ENCODE peak calls at places on chromosomes 2 and 18, in four cellular contexts. U is EL, Z is HTR-8/SVneo, K is Calu3. N is an unnamed sample.

GRCh38 chr2:210226186-210226585 is 939 bp upstream of the ACADL start:
- DNase-seq in U (no peak), Z (no peak), K (no peak), N (no peak)

GRCh38 chr2:8004250-8004681 is 677.6 kb upstream of the ID2 start:
- DNase-seq in U (peak; percentile 78), Z (no peak), K (no peak), N (no peak)

GRCh38 chr2:85799215-85799956 is 45.6 kb downstream of the ATOH8 start:
- DNase-seq in U (peak; percentile 25), Z (peak; percentile 74), K (peak; percentile 85), N (no peak)

GRCh38 chr2:31213063-31213882 is 4.0 kb downstream of the CAPN14 start:
- DNase-seq in U (no peak), Z (no peak), K (no peak), N (no peak)

GRCh38 chr2:17661460-17661859 is 92.2 kb downstream of the SMC6 start:
- DNase-seq in U (no peak), Z (no peak), K (no peak), N (no peak)

GRCh38 chr2:43032248-43032893 is 194.0 kb downstream of the ZFP36L2 start:
- DNase-seq in U (no peak), Z (no peak), K (no peak), N (no peak)

GRCh38 chr2:200796561-200796960 is 15.1 kb upstream of the BZW1 start:
- DNase-seq in U (no peak), Z (no peak), K (no peak), N (no peak)

GRCh38 chr18:22674300-22674699 is 256.6 kb upstream of the CTAGE1 start:
- DNase-seq in U (peak; percentile 95), Z (peak; percentile 45), K (peak; percentile 60), N (peak; percentile 58)

GRCh38 chr2:10279946-10280463 is 22.7 kb upstream of the HPCAL1 start:
- DNase-seq in U (no peak), Z (no peak), K (no peak), N (no peak)

GRCh38 chr2:39481611-39482010 is 44.5 kb upstream of the MAP4K3 start:
- DNase-seq in U (peak; percentile 69), Z (peak; percentile 62), K (no peak), N (no peak)

GRCh38 chr2:39665811-39666488 is at the start of gene TMEM178A:
- DNase-seq in U (peak; percentile 13), Z (peak; percentile 43), K (peak; percentile 14), N (no peak)

GRCh38 chr2:53289309-53290006 is 478.1 kb upstream of the CHAC2 start:
- DNase-seq in U (no peak), Z (no peak), K (no peak), N (no peak)

GRCh38 chr2:8544786-8545631 is 136.8 kb upstream of the ID2 start:
- DNase-seq in U (peak; percentile 85), Z (peak; percentile 85), K (peak; percentile 60), N (no peak)

GRCh38 chr2:175807031-175807873 is 194.8 kb downstream of the LNPK start:
- DNase-seq in U (peak; percentile 77), Z (peak; percentile 12), K (no peak), N (no peak)

GRCh38 chr2:188378551-188378950 is 86.9 kb downstream of the GULP1 start:
- DNase-seq in U (no peak), Z (no peak), K (no peak), N (no peak)

GRCh38 chr2:181471227-181471626 is 14.0 kb downstream of the ITGA4 start:
- DNase-seq in U (peak; percentile 31), Z (no peak), K (no peak), N (no peak)

GRCh38 chr2:188364033-188364432 is 72.4 kb downstream of the GULP1 start:
- DNase-seq in U (no peak), Z (no peak), K (no peak), N (no peak)

GRCh38 chr2:130819915-130820861 is 16.5 kb upstream of the ARHGEF4 start:
- DNase-seq in U (peak; percentile 48), Z (no peak), K (no peak), N (no peak)

GRCh38 chr2:11410101-11410500 is 55.9 kb downstream of the E2F6 start:
- DNase-seq in U (no peak), Z (no peak), K (no peak), N (no peak)

GRCh38 chr18:12765127-12765526 is 62.3 kb downstream of the PSMG2 start:
- DNase-seq in U (no peak), Z (no peak), K (no peak), N (no peak)

GRCh38 chr2:238239872-238240760 is at the start of gene HES6:
- DNase-seq in U (peak; percentile 88), Z (peak; percentile 91), K (peak; percentile 91), N (no peak)

GRCh38 chr2:62657752-62658151 is 47.8 kb upstream of the EHBP1 start:
- DNase-seq in U (no peak), Z (no peak), K (no peak), N (no peak)

GRCh38 chr2:236849508-236849907 is 236.2 kb upstream of the COPS8 start:
- DNase-seq in U (no peak), Z (no peak), K (no peak), N (no peak)

GRCh38 chr2:41937921-41938708 is 109.7 kb upstream of the PKDCC start:
- DNase-seq in U (no peak), Z (no peak), K (no peak), N (no peak)

GRCh38 chr2:145744541-145745386 is 1224.8 kb upstream of the ZEB2 start:
- DNase-seq in U (peak; percentile 86), Z (peak; percentile 33), K (no peak), N (no peak)

GRCh38 chr2:183269956-183270355 is 145.7 kb downstream of the NUP35 start:
- DNase-seq in U (peak; percentile 48), Z (no peak), K (no peak), N (peak; percentile 29)

GRCh38 chr2:202608142-202608852 is 26.5 kb upstream of the FAM117B start:
- DNase-seq in U (no peak), Z (no peak), K (no peak), N (no peak)

GRCh38 chr2:24343225-24343882 is 17.0 kb downstream of the ITSN2 start:
- DNase-seq in U (no peak), Z (no peak), K (no peak), N (no peak)

GRCh38 chr2:9655441-9656269 is 24.9 kb upstream of the YWHAQ start:
- DNase-seq in U (peak; percentile 90), Z (peak; percentile 69), K (no peak), N (no peak)

GRCh38 chr2:143852748-143853147 is 667.2 kb downstream of the ZEB2 start:
- DNase-seq in U (no peak), Z (no peak), K (no peak), N (no peak)

GRCh38 chr2:171160119-171160629 is 519 bp downstream of the TLK1 start:
- DNase-seq in U (peak; percentile 71), Z (peak; percentile 45), K (peak; percentile 73), N (no peak)

GRCh38 chr2:192885569-192886160 is 690.9 kb upstream of the TMEFF2 start:
- DNase-seq in U (no peak), Z (no peak), K (peak; percentile 20), N (no peak)

GRCh38 chr2:231000211-231000904 is 4.4 kb downstream of the SPATA3 start:
- DNase-seq in U (no peak), Z (no peak), K (peak; percentile 61), N (no peak)

GRCh38 chr2:219713110-219713509 is 85.7 kb downstream of the SLC4A3 start:
- DNase-seq in U (peak; percentile 43), Z (no peak), K (peak; percentile 52), N (no peak)

GRCh38 chr2:12720181-12720580 is 3.4 kb downstream of the TRIB2 start:
- DNase-seq in U (peak; percentile 11), Z (no peak), K (no peak), N (no peak)